ENCODE peak calls at places on chromosomes 5 and 9, in seven cellular contexts. R is stimulated activated CD8-positive, alpha-beta memory T cell treated with anti-CD3 and anti-CD28 coated beads, Interleukin-15, amount 100 ng/mL, for 1 hour; X is left kidney; Y is activated T-cell treated with anti-CD3 and anti-CD28 coated beads for 1 hour; E is stimulated activated naive CD4-positive, alpha-beta T cell treated with Interleukin-2 at 50 U/mL for 16 hours; B is NCI-H510A; Q is HEK293T. L is an unnamed sample.

GRCh38 chr9:127140842-127141675 is 18.6 kb upstream of the ANGPTL2 start:
- DNase-seq in X (no peak), R (no peak), Q (no peak), Y (no peak), B (no peak), E (no peak), L (no peak)

GRCh38 chr5:73812457-73812856 is 186.5 kb downstream of the ARHGEF28 start:
- DNase-seq in Y (no peak), E (no peak), R (no peak), X (peak), Q (no peak), B (no peak), L (no peak)

GRCh38 chr5:96279796-96280542 is 153.1 kb downstream of the PCSK1 start:
- DNase-seq in B (no peak), R (no peak), X (no peak), E (peak), Y (no peak), Q (no peak), L (no peak)

GRCh38 chr5:171961117-171961516 is 45.3 kb downstream of the FBXW11 start:
- DNase-seq in Q (no peak), Y (no peak), R (no peak), E (peak), X (no peak), B (no peak), L (no peak)

GRCh38 chr5:131974956-131975726 is 29.7 kb upstream of the MEIKIN start:
- DNase-seq in E (peak), Y (peak), Q (no peak), R (no peak), B (no peak), X (no peak), L (no peak)

GRCh38 chr9:118170032-118170955 is 466.1 kb downstream of the TLR4 start:
- DNase-seq in R (no peak), Q (peak), Y (no peak), E (no peak), B (peak), X (peak), L (no peak)

GRCh38 chr5:103489293-103489692 is 73.3 kb downstream of the NUDT12 start:
- DNase-seq in R (no peak), Y (no peak), E (no peak), X (no peak), B (no peak), Q (no peak), L (no peak)

GRCh38 chr5:57338068-57338848 is 144.4 kb downstream of the ACTBL2 start:
- DNase-seq in X (peak), Q (peak), E (no peak), Y (no peak), B (no peak), R (no peak), L (no peak)

GRCh38 chr5:52051759-52052158 is 668.5 kb downstream of the ISL1 start:
- DNase-seq in Q (no peak), B (no peak), R (no peak), Y (no peak), X (no peak), E (no peak), L (no peak)

GRCh38 chr5:167579701-167580045 is 711.8 kb upstream of the WWC1 start:
- DNase-seq in Q (no peak), X (no peak), E (no peak), B (no peak), R (no peak), Y (no peak), L (no peak)

GRCh38 chr5:172868924-172869565 is 35.0 kb downstream of the ERGIC1 start:
- DNase-seq in Y (no peak), R (no peak), E (no peak), B (no peak), Q (no peak), X (no peak), L (no peak)

GRCh38 chr5:176904276-176904675 is 5.1 kb upstream of the HK3 start:
- DNase-seq in R (no peak), E (no peak), B (no peak), X (no peak), Q (no peak), Y (no peak), L (no peak)

GRCh38 chr5:98935206-98935605 is 6.4 kb upstream of the CHD1 start:
- DNase-seq in Y (no peak), X (no peak), R (no peak), Q (no peak), E (no peak), B (no peak), L (no peak)

GRCh38 chr5:12177225-12177624 is 273.0 kb upstream of the CTNND2 start:
- DNase-seq in Y (no peak), E (no peak), R (no peak), X (no peak), Q (no peak), B (no peak), L (no peak)

GRCh38 chr5:127392762-127393161 is 102.2 kb downstream of the MEGF10 start:
- DNase-seq in B (no peak), R (no peak), Y (no peak), E (no peak), X (no peak), Q (no peak), L (no peak)

GRCh38 chr5:132830436-132831094 is at the start of gene SHROOM1:
- DNase-seq in E (no peak), X (peak), B (peak), R (no peak), Y (no peak), Q (peak), L (no peak)

GRCh38 chr9:74534847-74535246 is 37.7 kb downstream of the RORB start:
- DNase-seq in X (no peak), Q (no peak), E (no peak), B (no peak), Y (no peak), R (no peak), L (no peak)

GRCh38 chr5:173786296-173787187 is 101.6 kb upstream of the CPEB4 start:
- DNase-seq in R (no peak), X (peak), B (no peak), E (no peak), Q (no peak), Y (no peak), L (no peak)

GRCh38 chr5:173940269-173940668 is 48.7 kb upstream of the C5orf47 start:
- DNase-seq in X (no peak), B (no peak), Q (no peak), Y (no peak), R (no peak), E (no peak), L (no peak)

GRCh38 chr5:34968258-34968657 is 38.9 kb downstream of the DNAJC21 start:
- DNase-seq in X (no peak), B (no peak), Y (no peak), E (no peak), R (no peak), Q (no peak), L (no peak)

GRCh38 chr9:129687391-129687790 is 21.9 kb downstream of the PRRX2 start:
- DNase-seq in E (no peak), Y (no peak), R (no peak), X (no peak), Q (no peak), B (no peak), L (no peak)

GRCh38 chr5:77518304-77518703 is 26.2 kb upstream of the WDR41 start:
- DNase-seq in Q (peak), R (no peak), E (no peak), X (peak), B (no peak), Y (no peak), L (no peak)

GRCh38 chr9:133230093-133230492 is 21.0 kb upstream of the OBP2B start:
- DNase-seq in Y (no peak), E (no peak), X (no peak), R (no peak), B (no peak), Q (no peak), L (no peak)

GRCh38 chr9:37262410-37262809 is 142.0 kb downstream of the ZCCHC7 start:
- DNase-seq in Q (peak), E (no peak), B (no peak), R (no peak), X (peak), Y (no peak), L (no peak)

GRCh38 chr9:6114424-6114823 is 99.0 kb upstream of the RANBP6 start:
- DNase-seq in B (no peak), R (no peak), E (no peak), X (no peak), Y (no peak), Q (no peak), L (no peak)

GRCh38 chr5:174575043-174575442 is 149.3 kb upstream of the MSX2 start:
- DNase-seq in Y (no peak), B (no peak), Q (no peak), E (no peak), X (no peak), R (no peak), L (no peak)

GRCh38 chr5:29899583-29899982 is 1293.9 kb upstream of the CDH6 start:
- DNase-seq in X (no peak), R (no peak), E (no peak), Y (no peak), B (no peak), Q (no peak), L (no peak)

GRCh38 chr5:482506-482905 is 39.5 kb downstream of the EXOC3 start:
- DNase-seq in R (no peak), X (no peak), Y (no peak), E (no peak), B (no peak), Q (no peak), L (no peak)